ENCODE peak calls at places on chromosomes 11 and 22, in ten cellular contexts. U is fibroblast of pulmonary artery; S is endothelial cell; K is heart left ventricle; P is fibroblast of lung; B is tibial nerve; I is gastrocnemius medialis; H is CD8-positive, alpha-beta T cell; R is neural crest cell; N is H9. W is an unnamed sample.

GRCh38 chr22:36125434-36125833 is 35.1 kb downstream of the APOL3 start:
- DNase-seq in I (no peak), R (no peak), U (no peak), P (no peak), N (no peak), K (no peak), H (no peak), S (no peak), B (no peak), W (no peak)

GRCh38 chr11:68256331-68256741 is 15.4 kb downstream of the C11orf24 start:
- DNase-seq in R (no peak), B (no peak), S (no peak), H (no peak), N (no peak), I (no peak), P (no peak), K (peak), U (peak), W (no peak)

GRCh38 chr11:113555071-113555739 is 80.0 kb upstream of the DRD2 start:
- DNase-seq in R (no peak), B (no peak), H (no peak), U (no peak), S (no peak), I (no peak), K (no peak), P (no peak), N (no peak), W (peak)

GRCh38 chr11:86459682-86460460 is 85.2 kb downstream of the CCDC81 start:
- DNase-seq in S (no peak), K (peak), B (no peak), P (peak), R (no peak), U (peak), N (peak), H (no peak), I (no peak), W (no peak)

GRCh38 chr11:63537293-63538101 is 889 bp downstream of the PLAAT4 start:
- DNase-seq in U (peak), R (no peak), H (no peak), N (no peak), I (peak), S (no peak), P (peak), B (peak), K (peak), W (no peak)

GRCh38 chr11:111097191-111097590 is 148.3 kb upstream of the POU2AF2 start:
- DNase-seq in K (peak), S (no peak), N (peak), U (peak), R (no peak), H (no peak), B (no peak), P (peak), I (no peak), W (no peak)

GRCh38 chr11:59172345-59173079 is 580 bp downstream of the DTX4 start:
- DNase-seq in I (no peak), S (peak), H (no peak), R (no peak), P (no peak), N (peak), K (no peak), B (no peak), U (no peak), W (peak)

GRCh38 chr11:122046846-122047245 is 69.2 kb downstream of the BLID start:
- DNase-seq in N (no peak), I (no peak), H (no peak), K (no peak), R (no peak), U (peak), P (peak), B (no peak), S (no peak), W (no peak)

GRCh38 chr22:45308624-45309421 is 911 bp upstream of the FAM118A start:
- DNase-seq in U (no peak), S (no peak), P (no peak), R (no peak), N (no peak), H (no peak), I (no peak), B (no peak), K (no peak), W (no peak)

GRCh38 chr22:30234786-30235470 is 11.6 kb downstream of the LIF start:
- DNase-seq in H (no peak), K (no peak), U (no peak), B (no peak), N (no peak), S (no peak), P (peak), R (no peak), I (no peak), W (no peak)

GRCh38 chr11:72155751-72156150 is 20.2 kb downstream of the FOLR3 start:
- DNase-seq in I (no peak), R (no peak), B (no peak), P (no peak), H (no peak), U (no peak), S (no peak), K (no peak), N (no peak), W (no peak)

GRCh38 chr22:36347094-36347493 is 40.7 kb downstream of the MYH9 start:
- DNase-seq in P (no peak), H (no peak), S (no peak), I (no peak), K (no peak), R (no peak), U (no peak), N (no peak), B (no peak), W (no peak)

GRCh38 chr11:7314811-7315604 is 63.3 kb downstream of the SYT9 start:
- DNase-seq in B (no peak), I (no peak), P (no peak), H (no peak), N (no peak), R (no peak), U (no peak), S (no peak), K (no peak), W (no peak)

GRCh38 chr11:27201454-27202302 is 161.1 kb downstream of the BBOX1 start:
- DNase-seq in B (peak), P (peak), I (peak), N (no peak), R (no peak), U (peak), K (peak), S (no peak), H (no peak), W (no peak)

GRCh38 chr11:66768818-66769217 is 39.8 kb upstream of the SPTBN2 start:
- DNase-seq in R (no peak), N (no peak), H (no peak), K (no peak), S (no peak), I (no peak), P (no peak), U (peak), B (no peak), W (no peak)

GRCh38 chr11:128465531-128465930 is 121.8 kb downstream of the ETS1 start:
- DNase-seq in U (no peak), N (no peak), B (no peak), R (no peak), P (no peak), K (no peak), H (no peak), S (no peak), I (no peak), W (no peak)

GRCh38 chr11:74697722-74698121 is 33.5 kb downstream of the CHRDL2 start:
- DNase-seq in S (no peak), I (no peak), U (no peak), B (no peak), P (no peak), H (no peak), N (no peak), K (no peak), R (no peak), W (no peak)

GRCh38 chr11:75285776-75286360 is 45.3 kb downstream of the TPBGL start:
- DNase-seq in N (no peak), R (no peak), P (no peak), K (no peak), U (no peak), B (no peak), H (no peak), I (no peak), S (no peak), W (no peak)

GRCh38 chr11:69887330-69887729 is 68.1 kb upstream of the FGF3 start:
- DNase-seq in P (no peak), H (no peak), B (no peak), R (no peak), S (no peak), N (no peak), U (no peak), K (no peak), I (no peak), W (no peak)

GRCh38 chr22:29231971-29232959 is 26.6 kb downstream of the EMID1 start:
- DNase-seq in S (no peak), R (no peak), U (peak), B (no peak), I (no peak), P (peak), H (no peak), K (peak), N (no peak), W (peak)

GRCh38 chr11:118911113-118911879 is 14.4 kb downstream of the BCL9L start:
- DNase-seq in H (no peak), I (no peak), K (no peak), B (no peak), U (no peak), P (no peak), S (no peak), R (no peak), N (peak), W (no peak)

GRCh38 chr11:32318071-32318815 is 117.1 kb downstream of the WT1 start:
- DNase-seq in I (no peak), H (no peak), U (no peak), K (no peak), S (no peak), R (no peak), N (no peak), B (no peak), P (no peak), W (no peak)

GRCh38 chr11:121589946-121590537 is 137.3 kb upstream of the SORL1-AS1 start:
- DNase-seq in P (no peak), N (no peak), B (no peak), U (no peak), S (no peak), I (no peak), K (no peak), H (no peak), R (no peak), W (no peak)

DNA sequence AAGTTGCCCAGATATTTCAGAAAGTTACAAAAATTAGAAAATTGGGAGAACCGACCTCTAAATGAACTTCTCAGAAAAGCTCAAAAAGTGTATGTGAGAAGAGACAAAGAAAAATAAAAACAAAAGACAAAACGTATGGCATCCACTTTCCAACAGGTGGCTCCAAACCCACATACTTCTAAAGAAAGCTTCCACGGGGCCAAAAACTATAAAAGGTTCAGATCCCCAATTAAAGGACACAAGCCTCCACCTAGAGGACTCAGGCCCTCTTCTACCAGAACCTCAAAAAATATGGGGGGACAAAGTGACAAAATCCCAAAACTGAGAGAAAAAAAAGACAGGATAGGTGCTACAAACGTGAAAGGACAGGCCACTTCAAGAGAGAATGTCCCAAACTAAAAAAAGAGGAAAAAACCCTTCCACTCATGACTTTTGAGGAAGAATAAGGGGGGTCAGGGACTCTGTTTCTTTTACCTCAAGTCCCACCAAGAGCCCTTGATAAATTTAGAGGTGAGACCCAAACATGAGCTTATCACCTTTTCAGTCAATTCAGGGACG is 8.8 kb downstream of the SCGB2A1 start:
- DNase-seq in K (no peak), N (no peak), R (no peak), I (no peak), B (no peak), P (peak), U (peak), H (no peak), S (no peak), W (no peak)
- TF ChIP-seq CTCF in K (no peak), N (peak), R (peak), I (no peak), B (no peak), P (no peak), U (peak), H (peak), S (peak), W (no peak)

GRCh38 chr11:117143390-117143789 is 697 bp upstream of the PAFAH1B2 start:
- DNase-seq in H (no peak), B (no peak), I (no peak), R (no peak), S (peak), K (peak), P (peak), U (peak), N (no peak), W (no peak)

GRCh38 chr11:117143871-117144476 is at the start of gene PAFAH1B2:
- DNase-seq in R (peak), I (peak), U (peak), S (peak), P (peak), B (peak), K (peak), H (peak), N (peak), W (peak)

GRCh38 chr11:117146521-117146920 is 2.4 kb downstream of the PAFAH1B2 start:
- DNase-seq in U (peak), B (no peak), S (no peak), N (no peak), H (no peak), R (no peak), K (no peak), I (no peak), P (peak), W (no peak)

GRCh38 chr11:117144477-117145392 is 648 bp downstream of the PAFAH1B2 start:
- DNase-seq in I (peak), H (peak), U (peak), S (peak), B (peak), P (peak), R (peak), N (no peak), K (peak), W (peak)

DNA sequence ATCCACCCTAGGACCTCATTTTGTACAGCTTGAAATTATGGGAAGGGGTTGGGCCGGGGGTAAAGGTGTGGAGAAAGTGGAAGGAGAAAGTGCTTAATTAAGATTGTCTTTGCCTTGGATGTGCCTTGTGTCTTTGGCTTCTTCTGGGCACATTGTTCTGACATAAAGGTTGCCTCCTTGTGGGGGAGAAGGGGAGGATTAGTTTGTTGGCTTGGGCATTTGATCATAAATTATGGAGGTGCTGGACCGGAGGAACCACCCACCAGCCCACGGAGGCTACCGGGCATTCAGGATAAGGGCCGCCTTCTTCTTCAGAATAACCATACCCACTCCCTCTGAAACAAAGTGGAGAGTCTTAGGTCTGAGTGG is 1.3 kb downstream of the PAFAH1B2 start:
- DNase-seq in P (peak), U (peak), B (no peak), S (peak), N (no peak), R (no peak), H (no peak), K (no peak), I (no peak), W (no peak)
- TF ChIP-seq CTCF in P (peak), U (peak), B (no peak), S (no peak), N (no peak), R (peak), H (no peak), K (no peak), I (no peak), W (peak)

GRCh38 chr11:978073-978720 is 52.5 kb downstream of the AP2A2 start:
- DNase-seq in P (no peak), U (no peak), K (no peak), H (no peak), S (no peak), R (no peak), N (no peak), I (no peak), B (no peak), W (no peak)

GRCh38 chr11:981764-982163 is 54.8 kb downstream of the MUC6 start:
- DNase-seq in B (no peak), U (no peak), N (no peak), K (no peak), P (no peak), R (no peak), S (no peak), H (no peak), I (no peak), W (no peak)

GRCh38 chr11:984576-984975 is 51.9 kb downstream of the MUC6 start:
- DNase-seq in I (no peak), K (no peak), H (no peak), R (no peak), N (no peak), B (no peak), P (no peak), S (no peak), U (no peak), W (no peak)

GRCh38 chr11:978781-979180 is 53.1 kb downstream of the AP2A2 start:
- DNase-seq in R (no peak), B (no peak), S (no peak), K (no peak), N (no peak), P (no peak), I (no peak), U (no peak), H (no peak), W (no peak)

DNA sequence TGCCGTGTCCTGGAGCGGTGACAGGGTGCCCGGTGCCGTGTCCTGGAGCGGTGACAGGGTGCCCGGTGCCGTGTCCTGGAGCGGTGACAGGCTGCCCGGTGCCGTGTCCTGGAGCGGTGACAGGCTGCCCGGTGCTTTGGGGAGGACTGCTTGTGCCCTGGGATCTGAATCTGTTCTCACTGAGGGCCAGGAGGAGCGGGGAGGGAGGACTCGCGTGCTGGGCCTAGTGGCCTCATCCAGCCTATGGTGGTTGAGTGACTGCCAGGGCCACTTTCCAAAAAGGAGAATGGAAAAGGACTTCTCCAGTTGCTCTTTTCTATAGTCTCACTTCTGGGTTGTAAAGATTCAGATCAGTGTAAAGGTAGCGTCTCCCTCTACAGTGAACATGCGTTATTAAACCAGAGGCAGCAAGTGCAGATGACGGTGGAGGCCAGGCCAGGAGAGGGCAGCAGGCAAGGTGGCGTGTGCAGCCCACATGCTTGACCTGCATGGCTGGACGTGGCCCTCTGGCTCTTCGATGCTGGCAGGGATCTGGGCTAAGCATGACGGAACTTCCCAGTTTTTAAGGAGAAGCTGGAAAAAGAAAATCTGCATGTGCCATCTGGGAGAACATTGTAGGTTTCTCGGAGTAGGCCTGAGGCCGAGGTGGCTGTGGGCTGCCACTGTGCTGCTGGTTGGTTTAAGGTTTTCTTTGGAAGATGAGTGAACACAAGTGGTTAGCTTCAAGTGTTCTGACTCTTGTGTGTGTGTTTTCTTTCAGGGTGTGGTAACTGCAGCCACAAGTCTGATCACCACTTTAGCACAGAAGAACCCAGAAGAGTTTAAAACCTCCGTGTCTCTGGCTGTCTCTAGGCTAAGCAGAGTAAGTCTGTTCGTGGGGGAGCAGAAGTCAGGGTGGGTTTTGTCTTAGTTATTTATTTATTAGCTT is 55.0 kb downstream of the AP2A2 start:
- DNase-seq in I (no peak), R (no peak), N (no peak), S (no peak), U (no peak), H (no peak), P (peak), K (no peak), B (peak), W (no peak)
- TF ChIP-seq CTCF in I (peak), R (no peak), N (peak), S (no peak), U (no peak), H (no peak), P (no peak), K (no peak), B (no peak), W (no peak)

GRCh38 chr11:105100976-105101630 is 38.5 kb downstream of the CARD18 start:
- DNase-seq in S (no peak), N (no peak), I (no peak), B (no peak), K (no peak), H (no peak), P (no peak), U (no peak), R (no peak), W (no peak)

GRCh38 chr11:105109353-105109752 is 30.2 kb downstream of the CARD18 start:
- DNase-seq in B (no peak), K (no peak), I (no peak), S (no peak), P (no peak), U (no peak), R (no peak), N (no peak), H (no peak), W (no peak)

GRCh38 chr11:105109855-105110750 is 29.5 kb downstream of the CARD18 start:
- DNase-seq in N (no peak), U (peak), P (peak), B (no peak), K (no peak), I (no peak), R (no peak), S (no peak), H (no peak), W (no peak)

GRCh38 chr11:105108247-105108646 is 31.3 kb downstream of the CARD18 start:
- DNase-seq in I (no peak), R (no peak), K (no peak), N (no peak), H (no peak), S (no peak), P (no peak), U (no peak), B (no peak), W (no peak)

DNA sequence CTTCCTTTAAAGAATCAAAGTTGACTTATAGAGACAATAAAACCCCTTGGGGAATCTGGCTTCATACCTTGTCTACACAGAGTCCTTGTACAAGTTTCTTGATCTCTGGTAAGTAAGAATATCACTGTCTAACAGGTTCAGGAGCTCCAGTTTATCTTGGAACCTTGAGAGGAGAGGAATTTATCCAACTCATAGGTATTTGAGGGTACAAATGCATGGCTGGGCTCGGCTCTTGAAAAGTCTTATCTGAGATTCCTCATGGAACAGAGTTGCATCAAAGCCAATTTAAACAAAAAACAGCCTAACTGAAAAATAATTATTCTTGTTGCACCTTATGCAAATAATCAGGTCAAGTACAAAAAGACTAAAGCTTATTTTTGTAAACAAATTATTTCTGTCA is 33.4 kb downstream of the CARD18 start:
- DNase-seq in B (no peak), H (no peak), S (no peak), I (no peak), N (no peak), R (no peak), U (no peak), K (no peak), P (no peak), W (no peak)
- TF ChIP-seq CTCF in B (no peak), H (no peak), S (no peak), I (no peak), N (no peak), R (no peak), U (no peak), K (no peak), P (no peak), W (no peak)

GRCh38 chr11:60988658-60989057 is 17.2 kb downstream of the CD6 start:
- DNase-seq in I (no peak), S (no peak), H (no peak), U (no peak), B (no peak), R (no peak), K (no peak), P (no peak), N (no peak), W (no peak)

GRCh38 chr11:60989108-60989650 is 17.7 kb downstream of the CD6 start:
- DNase-seq in H (no peak), S (no peak), U (no peak), P (no peak), K (no peak), N (no peak), I (no peak), R (no peak), B (no peak), W (no peak)

GRCh38 chr11:60992842-60993409 is 21.4 kb downstream of the CD6 start:
- DNase-seq in R (no peak), N (no peak), S (no peak), K (no peak), H (no peak), B (no peak), U (no peak), P (no peak), I (no peak), W (no peak)

GRCh38 chr11:60993611-60994010 is 22.1 kb downstream of the CD6 start:
- DNase-seq in U (no peak), I (no peak), H (no peak), B (no peak), N (no peak), P (no peak), K (no peak), S (no peak), R (no peak), W (no peak)

GRCh38 chr11:60991457-60991856 is 20.0 kb downstream of the CD6 start:
- DNase-seq in R (no peak), P (no peak), U (no peak), B (no peak), K (no peak), N (no peak), S (no peak), I (no peak), H (no peak), W (no peak)
- TF ChIP-seq CTCF in R (no peak), P (no peak), U (no peak), B (no peak), K (no peak), N (no peak), S (no peak), I (no peak), H (no peak), W (no peak)